ENCODE peak calls at places on chromosomes 4 and X, in seven cellular contexts. I is H1, V is neuronal stem cell, Q is mesenchymal stem cell, Y is IMR-90, C is mesendoderm, Z is trophoblast cell. T is an unnamed sample.

GRCh38 chrX:154436597-154437397 is at the start of gene GDI1:
- DNase-seq in I (peak), V (no peak), Q (peak), Y (peak), C (peak), Z (peak), T (peak)

GRCh38 chrX:123399709-123400108 is 215.6 kb downstream of the GRIA3 start:
- DNase-seq in I (no peak), V (no peak), Q (no peak), Y (no peak), C (no peak), Z (no peak), T (no peak)

GRCh38 chr4:37685726-37686372 is 327 bp downstream of the RELL1 start:
- DNase-seq in I (no peak), V (no peak), Q (peak), Y (peak), C (peak), Z (peak), T (no peak)

GRCh38 chrX:24860140-24860539 is 155.6 kb downstream of the ARX start:
- DNase-seq in I (no peak), V (no peak), Q (no peak), Y (peak), C (no peak), Z (no peak), T (no peak)

GRCh38 chr4:96035727-96036126 is 195.8 kb downstream of the PDHA2 start:
- DNase-seq in I (no peak), V (no peak), Q (peak), Y (no peak), C (peak), Z (peak), T (no peak)

GRCh38 chr4:4423706-4424498 is 37.0 kb downstream of the NSG1 start:
- DNase-seq in I (peak), V (no peak), Q (no peak), Y (no peak), C (no peak), Z (no peak), T (no peak)

GRCh38 chrX:41472231-41472815 is 25.2 kb downstream of the NYX start:
- DNase-seq in I (no peak), V (no peak), Q (no peak), Y (no peak), C (peak), Z (peak), T (peak)

GRCh38 chr4:154018659-154019058 is 229.8 kb upstream of the SFRP2 start:
- DNase-seq in I (peak), V (peak), Q (no peak), Y (no peak), C (peak), Z (no peak), T (peak)

GRCh38 chr4:103050736-103051436 is 25.7 kb downstream of the SLC9B2 start:
- DNase-seq in I (no peak), V (no peak), Q (no peak), Y (peak), C (no peak), Z (no peak), T (no peak)

GRCh38 chr4:101348367-101348827 is 1.1 kb upstream of the PPP3CA start:
- DNase-seq in I (peak), V (no peak), Q (no peak), Y (peak), C (no peak), Z (peak), T (no peak)

GRCh38 chrX:7596822-7597221 is 246.1 kb upstream of the VCX start:
- DNase-seq in I (no peak), V (no peak), Q (no peak), Y (no peak), C (no peak), Z (no peak), T (no peak)

GRCh38 chr4:143482753-143483362 is 30.6 kb upstream of the SMARCA5 start:
- DNase-seq in I (no peak), V (peak), Q (peak), Y (peak), C (peak), Z (peak), T (no peak)

GRCh38 chr4:108922191-108922590 is 159.3 kb upstream of the ETNPPL start:
- DNase-seq in I (no peak), V (no peak), Q (no peak), Y (no peak), C (no peak), Z (no peak), T (no peak)

GRCh38 chr4:123849495-123849894 is 452.9 kb downstream of the SPRY1 start:
- DNase-seq in I (no peak), V (no peak), Q (no peak), Y (no peak), C (no peak), Z (no peak), T (no peak)

GRCh38 chr4:106909776-106910175 is 126.3 kb downstream of the DKK2 start:
- DNase-seq in I (no peak), V (no peak), Q (no peak), Y (no peak), C (no peak), Z (no peak), T (no peak)

DNA sequence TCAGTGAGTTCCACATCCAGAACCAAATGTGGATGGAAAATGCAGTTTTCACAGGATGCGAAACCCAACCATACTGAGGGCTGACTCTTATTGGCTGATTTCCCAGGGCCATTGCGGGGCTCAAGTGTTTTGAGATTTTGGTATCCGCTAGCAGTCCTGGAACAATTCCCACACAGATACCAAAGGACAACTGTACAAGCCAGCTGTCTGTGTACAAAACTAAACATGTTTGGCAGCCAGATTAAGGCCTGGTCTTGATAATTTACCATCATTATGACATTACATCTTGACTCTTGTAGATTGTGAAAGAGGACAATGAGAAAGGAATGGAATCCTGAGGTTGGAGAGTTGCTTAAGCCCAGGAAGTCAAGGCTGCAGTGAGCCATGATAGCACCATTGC is 121.9 kb downstream of the DKK2 start:
- DNase-seq in I (no peak), V (no peak), Q (peak), Y (no peak), C (no peak), Z (no peak), T (no peak)
- H2AK5ac ChIP-seq in I (no peak), V (no peak), Q (no peak), Y (no peak), C (no peak), Z (no peak), T (no peak)

DNA sequence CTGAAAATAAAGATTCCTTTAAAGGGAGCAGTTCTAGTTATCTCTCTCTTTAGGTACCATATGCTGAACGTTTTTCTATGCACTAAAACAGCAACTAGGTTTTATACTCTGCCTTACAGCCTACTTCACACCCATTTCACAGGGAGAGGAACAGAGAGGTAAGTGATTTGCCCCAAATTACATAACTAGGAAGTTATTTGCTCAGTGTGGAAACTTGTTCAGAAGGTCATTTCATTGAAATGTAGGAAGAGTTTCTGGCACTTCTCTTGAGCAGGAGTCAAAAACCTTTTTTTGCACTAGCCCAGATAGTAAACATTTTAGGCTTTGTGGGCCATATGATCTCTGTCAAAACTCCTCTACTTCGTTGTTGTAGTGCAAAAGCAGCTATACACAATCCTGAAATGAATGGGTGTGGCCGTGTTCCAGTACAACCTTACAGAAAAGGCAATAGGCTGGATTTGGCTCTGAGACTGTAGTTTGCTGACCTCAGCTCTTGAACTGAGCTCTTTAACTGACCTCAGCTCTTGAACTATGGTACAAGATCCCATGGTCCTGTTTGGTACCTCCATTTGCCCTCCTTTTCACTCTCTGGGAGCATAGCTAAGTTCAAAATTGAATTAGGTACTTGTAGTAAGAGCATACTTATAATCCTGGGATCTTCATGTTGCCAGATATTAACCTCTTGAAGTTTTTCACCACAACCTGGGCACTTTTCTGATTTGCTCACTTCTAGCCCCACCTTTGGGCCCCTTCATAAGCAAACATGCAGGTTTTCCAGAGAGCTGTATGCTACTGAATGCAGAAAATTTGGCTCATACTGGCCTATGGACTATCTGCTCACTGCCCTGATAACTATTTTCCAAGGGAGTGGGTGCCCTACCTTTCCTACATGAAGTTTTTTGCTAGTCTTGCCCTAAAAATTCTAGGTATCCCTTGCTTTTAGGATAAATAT is 53.3 kb downstream of the AR start:
- DNase-seq in I (no peak), V (no peak), Q (no peak), Y (no peak), C (no peak), Z (no peak), T (no peak)
- H2AK5ac ChIP-seq in I (no peak), V (no peak), Q (no peak), Y (no peak), C (no peak), Z (no peak), T (no peak)

GRCh38 chr4:38950159-38950558 is 82.0 kb downstream of the TMEM156 start:
- DNase-seq in I (no peak), V (no peak), Q (no peak), Y (no peak), C (no peak), Z (no peak), T (no peak)
- H2AK5ac ChIP-seq in I (no peak), V (no peak), Q (no peak), Y (peak), C (no peak), Z (no peak), T (no peak)

GRCh38 chrX:35711281-35711680 is 86.9 kb upstream of the MAGEB16 start:
- DNase-seq in I (no peak), V (no peak), Q (peak), Y (no peak), C (no peak), Z (no peak), T (no peak)
- H2AK5ac ChIP-seq in I (no peak), V (no peak), Q (no peak), Y (no peak), C (no peak), Z (no peak), T (no peak)